ENCODE peak calls at places on chromosome 13, in ten cellular contexts. J is HFF-Myc; U is posterior cingulate gyrus; Y is stimulated activated CD4-positive, alpha-beta T cell treated with anti-CD3 and anti-CD28 coated beads, Interleukin-4, amount 100 ng/mL, for 24 hours; F is germinal center; R is CD8-positive, alpha-beta T cell; P is EH; M is psoas muscle; N is pancreas; V is HEK293T. S is an unnamed sample.
A peak's percentile ranks its signal among the peaks of the same experiment; 100 is the strongest.

GRCh38 chr13:81987159-81987558 is 1646.2 kb upstream of the SPRY2 start:
- DNase-seq in J (no peak), U (no peak), Y (no peak), F (no peak), R (no peak), P (no peak), M (no peak), N (no peak), V (peak; percentile 33), S (no peak)

GRCh38 chr13:114161028-114161556 is 18.0 kb upstream of the CFAP97D2 start:
- DNase-seq in J (no peak), U (no peak), Y (no peak), F (no peak), R (no peak), P (no peak), M (no peak), N (no peak), V (no peak), S (no peak)

GRCh38 chr13:74778946-74779345 is 644.7 kb upstream of the KLF12 start:
- DNase-seq in J (no peak), U (no peak), Y (no peak), F (no peak), R (no peak), P (no peak), M (no peak), N (no peak), V (no peak), S (no peak)

GRCh38 chr13:31731923-31732322 is 7.4 kb upstream of the RXFP2 start:
- DNase-seq in J (peak; percentile 69), U (no peak), Y (no peak), F (no peak), R (no peak), P (peak; percentile 28), M (no peak), N (no peak), V (no peak), S (no peak)

GRCh38 chr13:34591801-34592454 is 350.1 kb upstream of the NBEA start:
- DNase-seq in J (no peak), U (no peak), Y (no peak), F (no peak), R (no peak), P (no peak), M (peak; percentile 43), N (no peak), V (no peak), S (no peak)

GRCh38 chr13:36778083-36778671 is 40.8 kb upstream of the RFXAP start:
- DNase-seq in J (no peak), U (no peak), Y (no peak), F (no peak), R (no peak), P (peak; percentile 53), M (no peak), N (no peak), V (no peak), S (no peak)

GRCh38 chr13:35349673-35350278 is 126.7 kb downstream of the MAB21L1 start:
- DNase-seq in J (no peak), U (no peak), Y (no peak), F (no peak), R (no peak), P (no peak), M (no peak), N (no peak), V (no peak), S (no peak)

GRCh38 chr13:25715760-25716159 is 336.1 kb downstream of the SHISA2 start:
- DNase-seq in J (no peak), U (no peak), Y (no peak), F (no peak), R (no peak), P (no peak), M (no peak), N (no peak), V (no peak), S (no peak)

GRCh38 chr13:93233997-93234416 is 7.4 kb downstream of the GPC6 start:
- DNase-seq in J (no peak), U (no peak), Y (no peak), F (no peak), R (no peak), P (no peak), M (no peak), N (no peak), V (peak; percentile 36), S (no peak)

GRCh38 chr13:27533155-27533643 is 82.8 kb upstream of the MTIF3 start:
- DNase-seq in J (no peak), U (peak; percentile 73), Y (peak; percentile 49), F (peak; percentile 40), R (peak; percentile 67), P (peak; percentile 72), M (peak; percentile 84), N (peak; percentile 90), V (peak; percentile 81), S (peak; percentile 28)

GRCh38 chr13:48994731-48995130 is 19.0 kb downstream of the FNDC3A start:
- DNase-seq in J (no peak), U (no peak), Y (no peak), F (no peak), R (no peak), P (peak; percentile 72), M (no peak), N (no peak), V (no peak), S (no peak)

GRCh38 chr13:51083706-51084105 is 27.4 kb downstream of the C13orf42 start:
- DNase-seq in J (no peak), U (no peak), Y (no peak), F (no peak), R (no peak), P (no peak), M (no peak), N (no peak), V (no peak), S (no peak)

GRCh38 chr13:69524459-69525155 is 583.0 kb upstream of the ATXN8OS start:
- DNase-seq in J (no peak), U (no peak), Y (no peak), F (no peak), R (no peak), P (no peak), M (no peak), N (no peak), V (no peak), S (no peak)

GRCh38 chr13:36345438-36346221 is 564 bp downstream of the SPART start:
- DNase-seq in J (no peak), U (no peak), Y (peak; percentile 32), F (peak; percentile 3), R (peak; percentile 61), P (peak; percentile 89), M (peak; percentile 65), N (peak; percentile 36), V (peak; percentile 39), S (no peak)

GRCh38 chr13:32211788-32212187 is 103.4 kb downstream of the ZAR1L start:
- DNase-seq in J (peak; percentile 95), U (no peak), Y (no peak), F (no peak), R (no peak), P (peak; percentile 99), M (no peak), N (no peak), V (no peak), S (no peak)

GRCh38 chr13:46006688-46007452 is 45.7 kb downstream of the ZC3H13 start:
- DNase-seq in J (no peak), U (no peak), Y (no peak), F (no peak), R (no peak), P (no peak), M (no peak), N (no peak), V (no peak), S (no peak)

GRCh38 chr13:20369886-20370361 is 137.8 kb upstream of the GJB6 start:
- DNase-seq in J (no peak), U (no peak), Y (no peak), F (no peak), R (no peak), P (no peak), M (no peak), N (no peak), V (no peak), S (peak; percentile 38)

GRCh38 chr13:86006317-86006716 is 207.1 kb upstream of the SLITRK6 start:
- DNase-seq in J (no peak), U (no peak), Y (no peak), F (no peak), R (no peak), P (no peak), M (no peak), N (no peak), V (no peak), S (no peak)

GRCh38 chr13:98539655-98540054 is 37.3 kb downstream of the STK24 start:
- DNase-seq in J (peak; percentile 78), U (no peak), Y (no peak), F (no peak), R (no peak), P (peak; percentile 71), M (no peak), N (no peak), V (no peak), S (no peak)

GRCh38 chr13:33153421-33154381 is 131.9 kb downstream of the STARD13 start:
- DNase-seq in J (no peak), U (no peak), Y (no peak), F (no peak), R (no peak), P (peak; percentile 64), M (peak; percentile 26), N (no peak), V (no peak), S (no peak)

GRCh38 chr13:110448230-110448629 is 113.3 kb downstream of the RAB20 start:
- DNase-seq in J (no peak), U (no peak), Y (no peak), F (no peak), R (no peak), P (peak; percentile 94), M (no peak), N (no peak), V (no peak), S (no peak)

GRCh38 chr13:34414616-34415015 is 527.5 kb upstream of the NBEA start:
- DNase-seq in J (no peak), U (no peak), Y (no peak), F (no peak), R (no peak), P (no peak), M (no peak), N (no peak), V (no peak), S (no peak)

GRCh38 chr13:110285991-110286923 is 20.7 kb downstream of the COL4A1 start:
- DNase-seq in J (no peak), U (no peak), Y (no peak), F (no peak), R (no peak), P (no peak), M (no peak), N (no peak), V (no peak), S (no peak)

GRCh38 chr13:74570046-74570445 is 435.8 kb upstream of the KLF12 start:
- DNase-seq in J (no peak), U (no peak), Y (no peak), F (no peak), R (no peak), P (no peak), M (no peak), N (no peak), V (no peak), S (no peak)

GRCh38 chr13:98889419-98890079 is 88.3 kb downstream of the DOCK9 start:
- DNase-seq in J (no peak), U (no peak), Y (peak; percentile 35), F (no peak), R (no peak), P (no peak), M (no peak), N (no peak), V (no peak), S (no peak)

GRCh38 chr13:91544723-91545122 is 146.3 kb downstream of the GPC5 start:
- DNase-seq in J (no peak), U (no peak), Y (no peak), F (no peak), R (no peak), P (no peak), M (no peak), N (no peak), V (no peak), S (no peak)

GRCh38 chr13:48739346-48740037 is 85.8 kb downstream of the CYSLTR2 start:
- DNase-seq in J (no peak), U (no peak), Y (no peak), F (no peak), R (no peak), P (no peak), M (no peak), N (no peak), V (no peak), S (no peak)

GRCh38 chr13:113402471-113403254 is 38.7 kb upstream of the GRTP1 start:
- DNase-seq in J (no peak), U (no peak), Y (no peak), F (no peak), R (no peak), P (no peak), M (peak; percentile 42), N (no peak), V (no peak), S (no peak)